ENCODE peak calls at places on chromosomes 7 and 10, in nine cellular contexts. R, N, G, V, K, A, C, L and M are unnamed samples. For H3K4me1 and H3K36me3, the result is how much of the 10 kb centered on the place peaks cover.

GRCh38 chr7:11931306-11931705 is 99.3 kb upstream of the THSD7A start:
- DNase-seq in R (no peak), N (no peak), G (no peak), V (no peak), K (no peak), A (no peak), C (no peak), L (no peak), M (no peak)

GRCh38 chr7:150973571-150974451 is 4.3 kb downstream of the KCNH2 start:
- DNase-seq in R (no peak), N (no peak), G (no peak), V (no peak), K (no peak), A (no peak), C (no peak), L (no peak), M (peak)

GRCh38 chr7:30566596-30566995 is 28.1 kb upstream of the GARS1 start:
- DNase-seq in R (no peak), N (no peak), G (no peak), V (no peak), K (no peak), A (no peak), C (no peak), L (no peak), M (no peak)

GRCh38 chr10:75243426-75243825 is 7.7 kb upstream of the COMTD1 start:
- DNase-seq in R (peak), N (no peak), G (no peak), V (no peak), K (peak), A (no peak), C (no peak), L (no peak), M (no peak)

GRCh38 chr10:96402417-96403305 is 43.9 kb upstream of the OPALIN start:
- DNase-seq in R (no peak), N (no peak), G (no peak), V (no peak), K (no peak), A (no peak), C (no peak), L (no peak), M (no peak)

GRCh38 chr10:78600121-78600665 is 468.6 kb upstream of the ZMIZ1 start:
- DNase-seq in R (no peak), N (no peak), G (no peak), V (no peak), K (no peak), A (no peak), C (no peak), L (no peak), M (no peak)

GRCh38 chr7:105131890-105132289 is 117.9 kb downstream of the KMT2E start:
- DNase-seq in R (no peak), N (no peak), G (peak), V (no peak), K (no peak), A (no peak), C (no peak), L (no peak), M (no peak)

GRCh38 chr10:24255907-24256306 is 47.0 kb downstream of the KIAA1217 start:
- DNase-seq in R (no peak), N (peak), G (no peak), V (no peak), K (no peak), A (peak), C (no peak), L (no peak), M (no peak)

GRCh38 chr7:46754135-46754730 is 827.7 kb downstream of the TNS3 start:
- DNase-seq in R (no peak), N (no peak), G (no peak), V (no peak), K (no peak), A (no peak), C (no peak), L (no peak), M (no peak)

GRCh38 chr10:74837750-74838149 is 11.3 kb downstream of the KAT6B start:
- DNase-seq in R (no peak), N (no peak), G (no peak), V (no peak), K (no peak), A (no peak), C (no peak), L (no peak), M (no peak)

GRCh38 chr7:122679813-122680212 is 19.1 kb downstream of the RNF133 start:
- DNase-seq in R (no peak), N (no peak), G (no peak), V (no peak), K (no peak), A (no peak), C (no peak), L (no peak), M (no peak)

GRCh38 chr10:46560952-46561351 is 4.5 kb upstream of the GPRIN2 start:
- DNase-seq in R (no peak), N (no peak), G (no peak), V (no peak), K (no peak), A (no peak), C (no peak), L (no peak), M (peak)

GRCh38 chr7:143507094-143507518 is 29.4 kb downstream of the TAS2R41 start:
- DNase-seq in R (no peak), N (no peak), G (no peak), V (no peak), K (peak), A (no peak), C (no peak), L (no peak), M (no peak)

GRCh38 chr7:149716007-149716931 is 57.1 kb downstream of the ZNF467 start:
- DNase-seq in R (peak), N (no peak), G (no peak), V (no peak), K (peak), A (no peak), C (no peak), L (no peak), M (no peak)

GRCh38 chr10:3132036-3133025 is 40.3 kb downstream of the PITRM1 start:
- DNase-seq in R (no peak), N (no peak), G (peak), V (no peak), K (no peak), A (no peak), C (no peak), L (no peak), M (no peak)

GRCh38 chr7:27636326-27637006 is 26.2 kb downstream of the HIBADH start:
- DNase-seq in R (no peak), N (no peak), G (no peak), V (no peak), K (no peak), A (no peak), C (no peak), L (no peak), M (no peak)

GRCh38 chr10:98150544-98150943 is 16.1 kb downstream of the R3HCC1L start:
- DNase-seq in R (no peak), N (no peak), G (no peak), V (no peak), K (no peak), A (no peak), C (no peak), L (no peak), M (no peak)

GRCh38 chr10:78470267-78471103 is 436.8 kb downstream of the RPS24 start:
- DNase-seq in R (no peak), N (no peak), G (no peak), V (no peak), K (no peak), A (no peak), C (no peak), L (no peak), M (no peak)

GRCh38 chr10:80443531-80443974 is 10.6 kb upstream of the TSPAN14 start:
- DNase-seq in R (no peak), N (no peak), G (no peak), V (no peak), K (peak), A (no peak), C (no peak), L (no peak), M (no peak)

GRCh38 chr7:32059289-32060045 is 10.7 kb downstream of the PDE1C start:
- DNase-seq in R (no peak), N (no peak), G (no peak), V (no peak), K (no peak), A (no peak), C (no peak), L (no peak), M (no peak)

GRCh38 chr7:103573479-103574058 is 127.6 kb upstream of the SLC26A5 start:
- DNase-seq in R (no peak), N (no peak), G (no peak), V (no peak), K (peak), A (no peak), C (no peak), L (no peak), M (no peak)

GRCh38 chr7:128879939-128880746 is 17.5 kb downstream of the ATP6V1F start:
- DNase-seq in R (peak), N (peak), G (peak), V (no peak), K (peak), A (peak), C (peak), L (no peak), M (no peak)

GRCh38 chr10:78443900-78444571 is 410.4 kb downstream of the RPS24 start:
- DNase-seq in R (peak), N (no peak), G (no peak), V (no peak), K (no peak), A (no peak), C (no peak), L (no peak), M (no peak)

GRCh38 chr7:103880201-103880600 is 109.3 kb downstream of the RELN start:
- DNase-seq in R (no peak), N (no peak), G (no peak), V (no peak), K (no peak), A (no peak), C (no peak), L (no peak), M (no peak)

GRCh38 chr10:11444531-11445228 is 166.8 kb downstream of the USP6NL start:
- DNase-seq in R (no peak), N (no peak), G (no peak), V (no peak), K (no peak), A (no peak), C (no peak), L (no peak), M (no peak)

GRCh38 chr10:103041391-103041790 is 123.3 kb downstream of the CNNM2 start:
- DNase-seq in R (no peak), N (no peak), G (no peak), V (no peak), K (no peak), A (no peak), C (no peak), L (no peak), M (no peak)

GRCh38 chr7:157558516-157558874 is 221.7 kb downstream of the DNAJB6 start:
- DNase-seq in R (peak), N (no peak), G (no peak), V (no peak), K (no peak), A (no peak), C (no peak), L (no peak), M (no peak)

GRCh38 chr10:48780341-48780740 is 95.7 kb downstream of the WDFY4 start:
- DNase-seq in R (no peak), N (no peak), G (no peak), V (no peak), K (no peak), A (no peak), C (no peak), L (no peak), M (no peak)
- H3K4me1 ChIP-seq in R (under half), N (under half), G (under half), V (under half), K (under half), A (under half), C (under half), L (under half), M (under half)

DNA sequence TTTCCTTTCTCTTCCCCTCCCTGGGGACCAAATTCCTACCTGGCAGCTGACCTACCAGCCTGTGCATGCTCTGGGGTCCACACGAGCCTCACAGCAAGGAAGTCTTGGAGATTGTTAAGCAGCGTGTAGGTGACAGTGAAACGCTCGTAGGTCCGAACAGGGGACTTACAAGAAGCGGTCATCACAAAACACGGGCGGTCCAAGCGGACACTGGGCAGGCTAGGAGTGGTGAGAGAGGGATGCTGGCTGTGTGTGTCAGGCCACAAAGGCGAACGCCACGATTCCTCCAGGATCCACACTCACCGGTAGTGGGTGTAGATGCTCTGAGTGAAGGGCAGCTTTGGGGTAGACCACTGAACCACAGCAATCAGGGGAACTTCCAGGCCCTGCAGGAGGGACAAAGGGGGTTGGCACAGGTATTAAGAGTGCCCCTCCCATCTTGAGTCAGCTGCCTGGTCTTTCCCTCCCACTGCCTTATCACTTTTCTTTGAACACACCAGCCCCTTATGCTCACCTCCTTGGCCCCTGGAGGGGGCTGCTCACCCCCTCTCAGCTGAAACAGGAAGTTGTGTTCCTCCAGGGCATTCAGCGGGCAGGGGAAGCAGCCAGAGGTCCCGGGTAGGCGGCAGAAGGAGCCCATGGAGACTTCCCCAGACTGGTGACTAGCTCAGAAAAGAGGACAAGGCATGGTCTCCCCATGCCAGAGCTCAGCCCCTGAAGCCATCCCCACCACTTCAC is 2.0 kb downstream of the TRAPPC14 start:
- DNase-seq in R (no peak), N (no peak), G (no peak), V (no peak), K (peak), A (no peak), C (no peak), L (no peak), M (no peak)
- TF ChIP-seq POLR2A in R (no peak), N (no peak), G (no peak), V (peak), K (no peak), A (no peak), C (no peak), L (no peak), M (no peak)

GRCh38 chr7:47905071-47905920 is 43.0 kb downstream of the PKD1L1 start:
- DNase-seq in R (no peak), N (no peak), G (no peak), V (no peak), K (no peak), A (no peak), C (no peak), L (no peak), M (no peak)

GRCh38 chr7:47912332-47912731 is 35.9 kb downstream of the PKD1L1 start:
- DNase-seq in R (no peak), N (no peak), G (no peak), V (no peak), K (no peak), A (no peak), C (no peak), L (no peak), M (no peak)

GRCh38 chr7:47906883-47907282 is 41.4 kb downstream of the PKD1L1 start:
- DNase-seq in R (no peak), N (no peak), G (no peak), V (no peak), K (no peak), A (no peak), C (no peak), L (no peak), M (no peak)

DNA sequence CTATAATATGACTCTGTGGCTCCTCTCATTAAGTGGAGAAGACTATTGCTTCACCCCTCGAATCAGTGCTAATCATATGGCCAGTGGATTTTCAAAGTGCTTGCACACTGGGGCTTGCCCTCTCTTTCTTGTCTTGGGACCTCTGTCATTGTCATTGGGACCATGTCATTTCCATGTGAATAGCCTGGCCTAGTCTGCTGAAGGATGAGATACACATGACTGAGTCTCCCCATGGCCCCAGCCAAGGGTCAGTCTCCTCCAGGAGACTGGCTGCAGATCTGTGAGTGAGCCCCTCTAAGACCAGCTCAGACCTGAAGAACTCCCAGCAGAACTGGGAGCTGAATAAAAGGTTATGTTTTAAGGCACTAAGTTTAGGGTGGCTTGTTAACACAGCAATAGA is 39.5 kb downstream of the PKD1L1 start:
- DNase-seq in R (no peak), N (no peak), G (no peak), V (no peak), K (no peak), A (no peak), C (no peak), L (no peak), M (no peak)
- H3K36me3 ChIP-seq in R (under half), N (under half), G (under half), V (under half), K (under half), A (under half), C (under half), L (under half), M (under half)

GRCh38 chr10:60367431-60367830 is 22.2 kb downstream of the ANK3 start:
- DNase-seq in R (no peak), N (no peak), G (no peak), V (no peak), K (no peak), A (no peak), C (no peak), L (no peak), M (no peak)
- H3K4me1 ChIP-seq in R (under half), N (under half), G (under half), V (under half), K (under half), A (under half), C (under half), L (under half), M (under half)

GRCh38 chr7:34031156-34031555 is 125.8 kb downstream of the BMPER start:
- DNase-seq in R (no peak), N (no peak), G (no peak), V (no peak), K (no peak), A (no peak), C (no peak), L (no peak), M (no peak)

GRCh38 chr7:34026481-34027225 is 121.3 kb downstream of the BMPER start:
- DNase-seq in R (no peak), N (no peak), G (no peak), V (no peak), K (no peak), A (no peak), C (no peak), L (no peak), M (no peak)

GRCh38 chr7:34025579-34025978 is 120.2 kb downstream of the BMPER start:
- DNase-seq in R (no peak), N (no peak), G (no peak), V (no peak), K (no peak), A (no peak), C (no peak), L (no peak), M (no peak)
- TF ChIP-seq POLR2A in R (no peak), N (no peak), G (no peak), V (no peak), K (no peak), A (no peak), C (no peak), L (no peak), M (no peak)

GRCh38 chr7:99457646-99458493 is 8.1 kb downstream of the ATP5MF start:
- DNase-seq in R (no peak), N (no peak), G (no peak), V (no peak), K (no peak), A (no peak), C (no peak), L (no peak), M (no peak)
- H3K36me3 ChIP-seq in R (half or more), N (under half), G (under half), V (under half), K (half or more), A (under half), C (under half), L (under half), M (under half)

GRCh38 chr7:20225384-20225783 is 8.2 kb upstream of the MACC1 start:
- DNase-seq in R (no peak), N (no peak), G (no peak), V (no peak), K (no peak), A (no peak), C (no peak), L (no peak), M (no peak)

GRCh38 chr7:20224005-20224404 is 6.8 kb upstream of the MACC1 start:
- DNase-seq in R (no peak), N (no peak), G (no peak), V (no peak), K (no peak), A (no peak), C (no peak), L (no peak), M (no peak)

GRCh38 chr7:20222219-20222828 is 5.1 kb upstream of the MACC1 start:
- DNase-seq in R (no peak), N (no peak), G (no peak), V (no peak), K (no peak), A (no peak), C (no peak), L (no peak), M (no peak)

GRCh38 chr7:20220824-20221547 is 3.8 kb upstream of the MACC1 start:
- DNase-seq in R (no peak), N (no peak), G (no peak), V (no peak), K (no peak), A (no peak), C (no peak), L (no peak), M (no peak)

DNA sequence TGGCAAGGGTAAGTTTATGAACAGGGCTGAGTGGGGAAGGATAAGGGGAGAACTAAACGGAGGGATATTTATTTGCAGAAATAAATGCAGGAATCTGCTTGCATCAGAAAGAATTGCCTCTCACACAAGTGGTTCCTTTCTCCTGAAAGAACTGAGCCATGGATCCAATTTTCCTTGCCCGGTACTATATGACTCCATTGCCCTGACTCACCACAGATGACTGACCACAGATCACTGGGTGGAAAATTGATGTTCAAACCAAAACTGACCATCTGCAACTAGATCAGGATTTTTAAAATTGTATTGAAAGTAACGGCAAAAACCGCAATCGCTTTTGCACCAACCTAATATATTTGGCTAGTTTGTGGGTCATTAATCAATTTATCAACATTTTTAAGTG is 6.2 kb upstream of the MACC1 start:
- DNase-seq in R (no peak), N (no peak), G (no peak), V (no peak), K (no peak), A (no peak), C (no peak), L (no peak), M (no peak)
- H3K4me1 ChIP-seq in R (under half), N (under half), G (under half), V (under half), K (under half), A (under half), C (under half), L (under half), M (under half)

DNA sequence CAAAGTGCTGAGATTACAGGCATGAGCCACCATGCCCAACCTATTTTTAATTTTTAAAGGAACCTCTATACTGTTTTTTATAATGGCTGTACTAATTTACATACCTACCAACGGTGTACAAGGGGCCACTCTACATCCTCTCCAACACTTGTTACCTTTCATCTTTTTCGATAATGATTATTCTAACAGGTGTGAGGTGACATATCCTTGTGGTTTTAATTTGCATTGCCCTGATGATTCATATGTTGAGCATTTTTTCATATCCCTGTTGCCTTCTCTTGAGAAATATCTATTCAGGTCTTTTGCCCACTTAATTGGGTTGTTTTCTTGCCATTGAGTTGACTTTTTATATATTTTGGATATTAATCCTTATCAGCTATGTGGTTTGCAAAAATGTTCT is 167.1 kb downstream of the CTTNBP2 start:
- DNase-seq in R (no peak), N (no peak), G (no peak), V (no peak), K (no peak), A (no peak), C (no peak), L (no peak), M (no peak)
- TF ChIP-seq POLR2A in R (no peak), N (no peak), G (no peak), V (no peak), K (no peak), A (no peak), C (no peak), L (no peak), M (no peak)